ENCODE peak calls at places on chromosomes 1 and 21, in seven cellular contexts. L is MM.1S, C is lung, R is thyroid gland, Z is tibial nerve, N is osteoblast, K is prostate gland. M is an unnamed sample.

GRCh38 chr1:47555841-47556616 is 118.2 kb downstream of the FOXD2 start:
- DNase-seq in L (no peak), C (no peak), R (peak; percentile 16), Z (peak; percentile 32), N (peak; percentile 1), K (no peak), M (no peak)

GRCh38 chr1:228344631-228345072 is 62.0 kb downstream of the TRIM11 start:
- DNase-seq in L (no peak), C (no peak), R (peak; percentile 0), Z (no peak), N (peak; percentile 43), K (no peak), M (no peak)

GRCh38 chr1:247209306-247209900 is 37.6 kb upstream of the ZNF124 start:
- DNase-seq in L (no peak), C (no peak), R (no peak), Z (no peak), N (no peak), K (no peak), M (no peak)

GRCh38 chr1:163673076-163673475 is 351.3 kb downstream of the NUF2 start:
- DNase-seq in L (no peak), C (no peak), R (no peak), Z (no peak), N (no peak), K (no peak), M (no peak)

GRCh38 chr1:115807723-115808122 is 33.2 kb downstream of the NHLH2 start:
- DNase-seq in L (peak; percentile 50), C (peak; percentile 74), R (peak; percentile 57), Z (peak; percentile 78), N (no peak), K (peak; percentile 80), M (no peak)

GRCh38 chr1:11598461-11598860 is 55.8 kb downstream of the FBXO2 start:
- DNase-seq in L (no peak), C (no peak), R (no peak), Z (no peak), N (peak; percentile 91), K (no peak), M (no peak)

GRCh38 chr1:110636149-110636935 is 30.2 kb upstream of the KCNA2 start:
- DNase-seq in L (peak; percentile 74), C (no peak), R (no peak), Z (no peak), N (no peak), K (no peak), M (no peak)

GRCh38 chr1:33736496-33736895 is 127.4 kb upstream of the HMGB4 start:
- DNase-seq in L (no peak), C (no peak), R (no peak), Z (no peak), N (no peak), K (no peak), M (no peak)

GRCh38 chr1:65538664-65539063 is 118.2 kb downstream of the LEPR start:
- DNase-seq in L (no peak), C (no peak), R (no peak), Z (no peak), N (no peak), K (no peak), M (no peak)

GRCh38 chr1:14924012-14924452 is 229.5 kb upstream of the TMEM51 start:
- DNase-seq in L (peak; percentile 79), C (no peak), R (peak; percentile 93), Z (no peak), N (peak; percentile 99), K (peak; percentile 63), M (peak; percentile 73)

GRCh38 chr1:201636065-201636464 is 97.1 kb downstream of the NAV1 start:
- DNase-seq in L (no peak), C (no peak), R (no peak), Z (no peak), N (peak; percentile 45), K (no peak), M (no peak)

GRCh38 chr1:111565957-111566356 is 53.6 kb upstream of the RAP1A start:
- DNase-seq in L (no peak), C (no peak), R (no peak), Z (no peak), N (no peak), K (no peak), M (no peak)

GRCh38 chr1:110203021-110203661 is 7.0 kb upstream of the KCNC4 start:
- DNase-seq in L (peak; percentile 24), C (peak; percentile 61), R (peak; percentile 49), Z (peak; percentile 88), N (peak; percentile 91), K (peak; percentile 71), M (peak; percentile 65)

GRCh38 chr1:41735587-41736290 is 183.0 kb downstream of the HIVEP3 start:
- DNase-seq in L (no peak), C (peak; percentile 52), R (peak; percentile 80), Z (no peak), N (no peak), K (no peak), M (no peak)

GRCh38 chr1:1399870-1400575 is 888 bp upstream of the CCNL2 start:
- DNase-seq in L (peak; percentile 35), C (no peak), R (no peak), Z (no peak), N (peak; percentile 87), K (no peak), M (no peak)

GRCh38 chr1:27402349-27402754 is 9.9 kb downstream of the GPR3 start:
- DNase-seq in L (no peak), C (peak; percentile 78), R (peak; percentile 89), Z (peak; percentile 80), N (peak; percentile 97), K (peak; percentile 83), M (peak; percentile 88)

GRCh38 chr1:61052393-61053280 is 29.7 kb upstream of the NFIA start:
- DNase-seq in L (peak; percentile 69), C (peak; percentile 51), R (peak; percentile 68), Z (peak; percentile 7), N (peak; percentile 81), K (no peak), M (no peak)

GRCh38 chr1:165452336-165453130 is 7.6 kb upstream of the RXRG start:
- DNase-seq in L (no peak), C (no peak), R (no peak), Z (no peak), N (no peak), K (no peak), M (no peak)

GRCh38 chr1:219938706-219939105 is 10.3 kb upstream of the SLC30A10 start:
- DNase-seq in L (no peak), C (no peak), R (peak; percentile 50), Z (no peak), N (peak; percentile 66), K (no peak), M (peak; percentile 26)

GRCh38 chr1:14165289-14165867 is 433.1 kb upstream of the KAZN start:
- DNase-seq in L (peak; percentile 36), C (no peak), R (no peak), Z (no peak), N (no peak), K (no peak), M (no peak)

GRCh38 chr1:76048194-76048593 is 26.4 kb upstream of the ST6GALNAC3 start:
- DNase-seq in L (no peak), C (no peak), R (no peak), Z (no peak), N (no peak), K (no peak), M (no peak)

GRCh38 chr1:160207751-160208150 is 2.6 kb downstream of the PEA15 start:
- DNase-seq in L (no peak), C (no peak), R (no peak), Z (no peak), N (no peak), K (no peak), M (peak; percentile 42)
- H3K4me1 ChIP-seq in L (peaks cover 24% of the 10 kb centered on the region), C (peaks cover 35% of the 10 kb centered on the region), R (peaks cover 31% of the 10 kb centered on the region), Z (no peaks in the 10 kb centered on the region), N (peaks cover 43% of the 10 kb centered on the region), K (peaks cover 13% of the 10 kb centered on the region), M (peaks cover 64% of the 10 kb centered on the region)

GRCh38 chr21:39314155-39315027 is 959 bp upstream of the BRWD1 start:
- DNase-seq in L (peak; percentile 58), C (peak; percentile 33), R (peak; percentile 47), Z (peak; percentile 31), N (peak; percentile 92), K (peak; percentile 39), M (peak; percentile 73)

GRCh38 chr21:39315603-39316002 is 2.2 kb upstream of the BRWD1 start:
- DNase-seq in L (no peak), C (no peak), R (no peak), Z (no peak), N (no peak), K (no peak), M (no peak)

GRCh38 chr21:39312112-39313041 is 1.1 kb downstream of the BRWD1 start:
- DNase-seq in L (peak; percentile 94), C (peak; percentile 92), R (peak; percentile 93), Z (peak; percentile 88), N (peak; percentile 99), K (peak; percentile 95), M (peak; percentile 94)

GRCh38 chr21:39313042-39313456 is 383 bp downstream of the BRWD1 start:
- DNase-seq in L (no peak), C (peak; percentile 34), R (peak; percentile 45), Z (peak; percentile 10), N (peak; percentile 80), K (no peak), M (no peak)

GRCh38 chr21:39313457-39314154 is at the start of gene BRWD1:
- DNase-seq in L (peak; percentile 93), C (peak; percentile 77), R (peak; percentile 73), Z (peak; percentile 74), N (peak; percentile 97), K (peak; percentile 61), M (peak; percentile 73)
- TF ChIP-seq CTCF in L (peak; percentile 32), C (no peak), R (peak; percentile 34), Z (peak; percentile 33), N (no peak), K (peak; percentile 31), M (no peak)

GRCh38 chr21:46458315-46459023 is at the start of gene DIP2A:
- DNase-seq in L (peak; percentile 100), C (peak; percentile 95), R (peak; percentile 95), Z (peak; percentile 84), N (peak; percentile 100), K (peak; percentile 93), M (peak; percentile 96)

GRCh38 chr21:46459356-46460112 is 843 bp downstream of the DIP2A start:
- DNase-seq in L (no peak), C (peak; percentile 33), R (peak; percentile 45), Z (peak; percentile 36), N (peak; percentile 92), K (peak; percentile 31), M (peak; percentile 64)

GRCh38 chr21:46459024-46459355 is 299 bp downstream of the DIP2A start:
- DNase-seq in L (no peak), C (no peak), R (no peak), Z (no peak), N (no peak), K (no peak), M (no peak)

GRCh38 chr21:46457801-46458314 is 833 bp upstream of the DIP2A start:
- DNase-seq in L (peak; percentile 59), C (no peak), R (peak; percentile 41), Z (peak; percentile 22), N (no peak), K (peak; percentile 8), M (peak; percentile 62)

DNA sequence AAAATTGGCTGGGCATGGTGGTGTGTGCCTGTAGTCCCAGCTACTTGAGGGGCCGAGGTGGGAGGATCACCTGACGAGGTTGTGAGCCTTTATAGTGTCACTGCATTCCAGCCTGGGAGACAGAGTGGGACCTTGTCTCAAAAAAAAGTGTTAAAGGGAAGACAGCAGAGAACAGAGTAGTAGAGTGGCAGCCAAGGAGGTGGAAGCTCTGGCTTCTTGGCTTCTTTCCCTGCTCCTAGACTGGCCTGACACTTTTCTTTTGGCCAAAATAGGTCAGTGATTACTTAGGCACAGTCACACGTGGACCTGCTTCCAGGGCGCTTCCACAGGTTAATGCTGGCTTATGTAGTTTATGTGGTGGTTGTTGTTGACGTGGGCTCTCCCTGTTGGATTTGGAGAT is 3.2 kb downstream of the DIP2A start:
- DNase-seq in L (no peak), C (no peak), R (peak; percentile 39), Z (no peak), N (peak; percentile 30), K (no peak), M (no peak)
- H3K27ac ChIP-seq in L (no peak overlapping the region), C (no peak overlapping the region), R (no peak overlapping the region), Z (no peak overlapping the region), N (no peak overlapping the region), K (no peak overlapping the region), M (peak overlapping the region; percentile 24)

GRCh38 chr1:174022080-174022975 is at the start of gene RC3H1:
- DNase-seq in L (peak; percentile 94), C (peak; percentile 92), R (peak; percentile 86), Z (peak; percentile 79), N (peak; percentile 97), K (peak; percentile 93), M (peak; percentile 84)
- H3K4me1 ChIP-seq in L (peaks cover 20% of the 10 kb centered on the region), C (no peaks in the 10 kb centered on the region), R (peaks cover 24% of the 10 kb centered on the region), Z (no peaks in the 10 kb centered on the region), N (peaks cover 38% of the 10 kb centered on the region), K (peaks cover 4% of the 10 kb centered on the region), M (peaks cover 44% of the 10 kb centered on the region)

M was measured in right atrium auricular region.